ENCODE peak calls at places on chromosomes 13 and 19, in six cellular contexts. I, M, N, F, D and A are unnamed samples.

GRCh38 chr19:37925212-37925611 is 18.2 kb downstream of the SIPA1L3 start:
- DNase-seq in I (no peak), M (no peak), N (no peak), F (no peak), D (no peak), A (no peak)

GRCh38 chr13:26881154-26881553 is 120.6 kb upstream of the GPR12 start:
- DNase-seq in I (no peak), M (no peak), N (no peak), F (no peak), D (no peak), A (no peak)

GRCh38 chr13:20191902-20192469 is 752 bp downstream of the GJB2 start:
- DNase-seq in I (peak), M (peak), N (peak), F (peak), D (no peak), A (peak)

GRCh38 chr13:114053026-114053425 is 79.2 kb upstream of the C13orf46 start:
- DNase-seq in I (peak), M (no peak), N (no peak), F (no peak), D (no peak), A (no peak)

GRCh38 chr13:40187324-40187795 is 479.1 kb downstream of the FOXO1 start:
- DNase-seq in I (no peak), M (no peak), N (no peak), F (no peak), D (peak), A (no peak)

GRCh38 chr19:29596885-29597525 is 9.1 kb upstream of the POP4 start:
- DNase-seq in I (no peak), M (no peak), N (peak), F (no peak), D (no peak), A (no peak)

GRCh38 chr13:31207630-31208549 is 8.1 kb downstream of the B3GLCT start:
- DNase-seq in I (no peak), M (no peak), N (no peak), F (peak), D (no peak), A (no peak)

GRCh38 chr13:99178636-99179035 is 22.0 kb upstream of the UBAC2 start:
- DNase-seq in I (peak), M (no peak), N (no peak), F (peak), D (no peak), A (peak)

GRCh38 chr13:98411617-98412310 is 165.1 kb downstream of the STK24 start:
- DNase-seq in I (no peak), M (no peak), N (no peak), F (peak), D (no peak), A (no peak)